ENCODE peak calls at places on chromosomes 2 and 18, in nine cellular contexts. One of them, this sample, is unnamed.
A peak's percentile ranks its signal among the peaks of the same experiment; 100 is the strongest.

GRCh38 chr2:100875516-100876230 is 55.7 kb downstream of the NPAS2 start:
- DNase-seq in activated CD4-positive, CD25-positive, alpha-beta regulatory T cell treated with anti-CD3 and anti-CD28 coated beads, Interleukin-2, amount 50 U/mL, for 72 hours: no peak
- DNase-seq in SW 1271: no peak
- DNase-seq in germinal center: no peak
- DNase-seq in amniotic stem cell: no peak
- DNase-seq in NCI-H1105 treated with DMSO at 0.1 percent for 48 hours: peak; percentile 37
- DNase-seq in activated T-cell treated with anti-CD3 and anti-CD28 coated beads for 1 hour: no peak
- DNase-seq in RWPE2: no peak
- DNase-seq in substantia nigra: no peak
- DNase-seq in this sample: no peak

GRCh38 chr2:149038442-149039212 is at the start of gene LYPD6B:
- DNase-seq in activated CD4-positive, CD25-positive, alpha-beta regulatory T cell treated with anti-CD3 and anti-CD28 coated beads, Interleukin-2, amount 50 U/mL, for 72 hours: no peak
- DNase-seq in SW 1271: no peak
- DNase-seq in germinal center: peak; percentile 65
- DNase-seq in amniotic stem cell: no peak
- DNase-seq in NCI-H1105 treated with DMSO at 0.1 percent for 48 hours: no peak
- DNase-seq in activated T-cell treated with anti-CD3 and anti-CD28 coated beads for 1 hour: no peak
- DNase-seq in RWPE2: no peak
- DNase-seq in substantia nigra: no peak
- DNase-seq in this sample: no peak

GRCh38 chr18:34084635-34085034 is 140.1 kb downstream of the NOL4 start:
- DNase-seq in activated CD4-positive, CD25-positive, alpha-beta regulatory T cell treated with anti-CD3 and anti-CD28 coated beads, Interleukin-2, amount 50 U/mL, for 72 hours: no peak
- DNase-seq in SW 1271: no peak
- DNase-seq in germinal center: no peak
- DNase-seq in amniotic stem cell: no peak
- DNase-seq in NCI-H1105 treated with DMSO at 0.1 percent for 48 hours: no peak
- DNase-seq in activated T-cell treated with anti-CD3 and anti-CD28 coated beads for 1 hour: no peak
- DNase-seq in RWPE2: no peak
- DNase-seq in substantia nigra: no peak
- DNase-seq in this sample: no peak

GRCh38 chr2:161990741-161991140 is 83.3 kb downstream of the DPP4 start:
- DNase-seq in activated CD4-positive, CD25-positive, alpha-beta regulatory T cell treated with anti-CD3 and anti-CD28 coated beads, Interleukin-2, amount 50 U/mL, for 72 hours: no peak
- DNase-seq in SW 1271: peak; percentile 35
- DNase-seq in germinal center: no peak
- DNase-seq in amniotic stem cell: peak; percentile 14
- DNase-seq in NCI-H1105 treated with DMSO at 0.1 percent for 48 hours: no peak
- DNase-seq in activated T-cell treated with anti-CD3 and anti-CD28 coated beads for 1 hour: no peak
- DNase-seq in RWPE2: no peak
- DNase-seq in substantia nigra: no peak
- DNase-seq in this sample: peak; percentile 16

GRCh38 chr2:239465017-239466001 is 64.5 kb upstream of the HDAC4 start:
- DNase-seq in activated CD4-positive, CD25-positive, alpha-beta regulatory T cell treated with anti-CD3 and anti-CD28 coated beads, Interleukin-2, amount 50 U/mL, for 72 hours: peak; percentile 26
- DNase-seq in SW 1271: no peak
- DNase-seq in germinal center: no peak
- DNase-seq in amniotic stem cell: no peak
- DNase-seq in NCI-H1105 treated with DMSO at 0.1 percent for 48 hours: peak; percentile 23
- DNase-seq in activated T-cell treated with anti-CD3 and anti-CD28 coated beads for 1 hour: no peak
- DNase-seq in RWPE2: peak; percentile 83
- DNase-seq in substantia nigra: peak; percentile 91
- DNase-seq in this sample: peak; percentile 100

GRCh38 chr2:66789741-66790140 is 354.8 kb downstream of the MEIS1 start:
- DNase-seq in activated CD4-positive, CD25-positive, alpha-beta regulatory T cell treated with anti-CD3 and anti-CD28 coated beads, Interleukin-2, amount 50 U/mL, for 72 hours: no peak
- DNase-seq in SW 1271: no peak
- DNase-seq in germinal center: no peak
- DNase-seq in amniotic stem cell: no peak
- DNase-seq in NCI-H1105 treated with DMSO at 0.1 percent for 48 hours: no peak
- DNase-seq in activated T-cell treated with anti-CD3 and anti-CD28 coated beads for 1 hour: no peak
- DNase-seq in RWPE2: no peak
- DNase-seq in substantia nigra: no peak
- DNase-seq in this sample: no peak

GRCh38 chr2:162773352-162773751 is 65.2 kb downstream of the KCNH7 start:
- DNase-seq in activated CD4-positive, CD25-positive, alpha-beta regulatory T cell treated with anti-CD3 and anti-CD28 coated beads, Interleukin-2, amount 50 U/mL, for 72 hours: no peak
- DNase-seq in SW 1271: no peak
- DNase-seq in germinal center: no peak
- DNase-seq in amniotic stem cell: no peak
- DNase-seq in NCI-H1105 treated with DMSO at 0.1 percent for 48 hours: no peak
- DNase-seq in activated T-cell treated with anti-CD3 and anti-CD28 coated beads for 1 hour: no peak
- DNase-seq in RWPE2: no peak
- DNase-seq in substantia nigra: no peak
- DNase-seq in this sample: no peak

GRCh38 chr2:42706836-42707235 is 57.1 kb downstream of the OXER1 start:
- DNase-seq in activated CD4-positive, CD25-positive, alpha-beta regulatory T cell treated with anti-CD3 and anti-CD28 coated beads, Interleukin-2, amount 50 U/mL, for 72 hours: no peak
- DNase-seq in SW 1271: no peak
- DNase-seq in germinal center: no peak
- DNase-seq in amniotic stem cell: no peak
- DNase-seq in NCI-H1105 treated with DMSO at 0.1 percent for 48 hours: no peak
- DNase-seq in activated T-cell treated with anti-CD3 and anti-CD28 coated beads for 1 hour: no peak
- DNase-seq in RWPE2: no peak
- DNase-seq in substantia nigra: no peak
- DNase-seq in this sample: no peak

GRCh38 chr2:144509001-144509545 is 10.8 kb downstream of the ZEB2 start:
- DNase-seq in activated CD4-positive, CD25-positive, alpha-beta regulatory T cell treated with anti-CD3 and anti-CD28 coated beads, Interleukin-2, amount 50 U/mL, for 72 hours: no peak
- DNase-seq in SW 1271: no peak
- DNase-seq in germinal center: no peak
- DNase-seq in amniotic stem cell: no peak
- DNase-seq in NCI-H1105 treated with DMSO at 0.1 percent for 48 hours: no peak
- DNase-seq in activated T-cell treated with anti-CD3 and anti-CD28 coated beads for 1 hour: no peak
- DNase-seq in RWPE2: no peak
- DNase-seq in substantia nigra: no peak
- DNase-seq in this sample: no peak

GRCh38 chr2:120600786-120601185 is 134.9 kb upstream of the GLI2 start:
- DNase-seq in activated CD4-positive, CD25-positive, alpha-beta regulatory T cell treated with anti-CD3 and anti-CD28 coated beads, Interleukin-2, amount 50 U/mL, for 72 hours: no peak
- DNase-seq in SW 1271: no peak
- DNase-seq in germinal center: no peak
- DNase-seq in amniotic stem cell: no peak
- DNase-seq in NCI-H1105 treated with DMSO at 0.1 percent for 48 hours: no peak
- DNase-seq in activated T-cell treated with anti-CD3 and anti-CD28 coated beads for 1 hour: no peak
- DNase-seq in RWPE2: no peak
- DNase-seq in substantia nigra: no peak
- DNase-seq in this sample: no peak

GRCh38 chr2:9247786-9248185 is 41.2 kb downstream of the ASAP2 start:
- DNase-seq in activated CD4-positive, CD25-positive, alpha-beta regulatory T cell treated with anti-CD3 and anti-CD28 coated beads, Interleukin-2, amount 50 U/mL, for 72 hours: no peak
- DNase-seq in SW 1271: no peak
- DNase-seq in germinal center: no peak
- DNase-seq in amniotic stem cell: no peak
- DNase-seq in NCI-H1105 treated with DMSO at 0.1 percent for 48 hours: peak; percentile 90
- DNase-seq in activated T-cell treated with anti-CD3 and anti-CD28 coated beads for 1 hour: no peak
- DNase-seq in RWPE2: no peak
- DNase-seq in substantia nigra: no peak
- DNase-seq in this sample: no peak

GRCh38 chr18:12336887-12337286 is 28.8 kb downstream of the TUBB6 start:
- DNase-seq in activated CD4-positive, CD25-positive, alpha-beta regulatory T cell treated with anti-CD3 and anti-CD28 coated beads, Interleukin-2, amount 50 U/mL, for 72 hours: no peak
- DNase-seq in SW 1271: no peak
- DNase-seq in germinal center: no peak
- DNase-seq in amniotic stem cell: no peak
- DNase-seq in NCI-H1105 treated with DMSO at 0.1 percent for 48 hours: peak; percentile 75
- DNase-seq in activated T-cell treated with anti-CD3 and anti-CD28 coated beads for 1 hour: no peak
- DNase-seq in RWPE2: no peak
- DNase-seq in substantia nigra: no peak
- DNase-seq in this sample: no peak

GRCh38 chr2:61470965-61471904 is at the start of gene USP34:
- DNase-seq in activated CD4-positive, CD25-positive, alpha-beta regulatory T cell treated with anti-CD3 and anti-CD28 coated beads, Interleukin-2, amount 50 U/mL, for 72 hours: peak; percentile 86
- DNase-seq in SW 1271: peak; percentile 88
- DNase-seq in germinal center: peak; percentile 88
- DNase-seq in amniotic stem cell: peak; percentile 92
- DNase-seq in NCI-H1105 treated with DMSO at 0.1 percent for 48 hours: peak; percentile 82
- DNase-seq in activated T-cell treated with anti-CD3 and anti-CD28 coated beads for 1 hour: peak; percentile 90
- DNase-seq in RWPE2: peak; percentile 94
- DNase-seq in substantia nigra: peak; percentile 92
- DNase-seq in this sample: peak; percentile 88

GRCh38 chr2:232347369-232347768 is 31.2 kb upstream of the ALPP start:
- DNase-seq in activated CD4-positive, CD25-positive, alpha-beta regulatory T cell treated with anti-CD3 and anti-CD28 coated beads, Interleukin-2, amount 50 U/mL, for 72 hours: no peak
- DNase-seq in SW 1271: no peak
- DNase-seq in germinal center: no peak
- DNase-seq in amniotic stem cell: no peak
- DNase-seq in NCI-H1105 treated with DMSO at 0.1 percent for 48 hours: no peak
- DNase-seq in activated T-cell treated with anti-CD3 and anti-CD28 coated beads for 1 hour: no peak
- DNase-seq in RWPE2: no peak
- DNase-seq in substantia nigra: no peak
- DNase-seq in this sample: no peak

GRCh38 chr18:27136208-27136535 is 48.9 kb downstream of the CHST9 start:
- DNase-seq in activated CD4-positive, CD25-positive, alpha-beta regulatory T cell treated with anti-CD3 and anti-CD28 coated beads, Interleukin-2, amount 50 U/mL, for 72 hours: no peak
- DNase-seq in SW 1271: peak; percentile 84
- DNase-seq in germinal center: no peak
- DNase-seq in amniotic stem cell: no peak
- DNase-seq in NCI-H1105 treated with DMSO at 0.1 percent for 48 hours: no peak
- DNase-seq in activated T-cell treated with anti-CD3 and anti-CD28 coated beads for 1 hour: no peak
- DNase-seq in RWPE2: peak; percentile 70
- DNase-seq in substantia nigra: no peak
- DNase-seq in this sample: peak; percentile 19